ENCODE peak calls at places on chromosomes 6 and 20, in ten cellular contexts. Y, B, K, L, N, H, J, G, W and Q are unnamed samples.

GRCh38 chr20:63895886-63896135 is 885 bp downstream of the DNAJC5 start:
- DNase-seq in N (no peak), B (no peak), G (no peak), H (peak; percentile 23), K (no peak), J (no peak), L (no peak), Y (no peak), W (no peak), Q (peak; percentile 62)

GRCh38 chr6:71412559-71412958 is 123.9 kb downstream of the OGFRL1 start:
- DNase-seq in H (no peak), W (no peak), N (no peak), G (no peak), B (no peak), Y (no peak), K (no peak), J (no peak), L (no peak), Q (no peak)

GRCh38 chr6:80338201-80338836 is 231.8 kb downstream of the BCKDHB start:
- DNase-seq in L (no peak), N (no peak), W (peak; percentile 83), K (peak; percentile 76), B (peak; percentile 61), G (peak; percentile 84), Y (peak; percentile 94), H (peak; percentile 35), J (peak; percentile 50), Q (peak; percentile 28)

GRCh38 chr6:41588083-41588482 is 41.9 kb downstream of the FOXP4 start:
- DNase-seq in K (no peak), Y (no peak), G (no peak), L (no peak), N (no peak), B (no peak), H (no peak), W (no peak), J (no peak), Q (no peak)

GRCh38 chr6:79167931-79168694 is 66.4 kb downstream of the HMGN3 start:
- DNase-seq in B (no peak), H (no peak), W (no peak), L (no peak), Y (no peak), N (no peak), K (no peak), J (no peak), G (no peak), Q (peak; percentile 20)

GRCh38 chr6:116022841-116023380 is 37.8 kb downstream of the FRK start:
- DNase-seq in H (no peak), B (no peak), Y (no peak), N (no peak), K (no peak), G (no peak), J (no peak), L (no peak), W (no peak), Q (no peak)

GRCh38 chr6:140684776-140685550 is 1310.5 kb upstream of the CITED2 start:
- DNase-seq in G (no peak), B (no peak), Y (no peak), J (no peak), N (no peak), K (no peak), L (no peak), W (no peak), H (no peak), Q (no peak)

GRCh38 chr20:18156045-18156444 is 18.4 kb downstream of the KAT14 start:
- DNase-seq in H (no peak), W (no peak), K (no peak), J (no peak), B (no peak), G (no peak), N (no peak), L (no peak), Y (no peak), Q (no peak)

GRCh38 chr6:33372532-33373123 is 19.0 kb upstream of the KIFC1 start:
- DNase-seq in J (no peak), K (no peak), Y (peak; percentile 58), W (no peak), L (no peak), G (no peak), B (no peak), N (no peak), H (no peak), Q (no peak)

GRCh38 chr6:33077908-33078307 is 2.1 kb downstream of the HLA-DPB1 start:
- DNase-seq in H (no peak), Y (no peak), K (no peak), N (no peak), G (no peak), L (no peak), W (no peak), B (no peak), J (no peak), Q (no peak)

GRCh38 chr6:84926756-84927155 is 162.4 kb upstream of the TBX18 start:
- DNase-seq in J (no peak), B (no peak), Y (no peak), H (no peak), G (no peak), L (no peak), W (no peak), N (no peak), K (no peak), Q (no peak)

GRCh38 chr20:31630187-31630790 is 7.4 kb upstream of the COX4I2 start:
- DNase-seq in J (no peak), B (peak; percentile 79), G (no peak), K (no peak), Y (no peak), L (no peak), N (no peak), W (no peak), H (peak; percentile 14), Q (no peak)

GRCh38 chr6:10412165-10412947 is 2.5 kb downstream of the TFAP2A start:
- DNase-seq in Y (peak; percentile 89), K (peak; percentile 46), J (no peak), W (no peak), G (no peak), B (no peak), H (peak; percentile 61), N (peak; percentile 59), L (peak; percentile 84), Q (peak; percentile 75)

GRCh38 chr6:45653117-45653883 is 275.6 kb upstream of the SUPT3H start:
- DNase-seq in L (no peak), B (no peak), J (no peak), K (no peak), H (no peak), G (no peak), Y (no peak), W (no peak), N (no peak), Q (no peak)

GRCh38 chr6:16723833-16724232 is 37.4 kb downstream of the ATXN1 start:
- DNase-seq in B (no peak), G (peak; percentile 21), K (no peak), Y (peak; percentile 65), J (no peak), N (peak; percentile 54), L (no peak), H (no peak), W (no peak), Q (peak; percentile 90)

GRCh38 chr6:39821739-39822532 is 29.8 kb downstream of the DAAM2 start:
- DNase-seq in B (no peak), K (no peak), Y (peak; percentile 59), G (no peak), W (peak; percentile 86), J (peak; percentile 61), N (no peak), H (no peak), L (no peak), Q (no peak)
- H3K4me1 ChIP-seq in B (peaks cover 7% of the 10 kb centered on the region), K (no peaks in the 10 kb centered on the region), Y (peaks cover 5% of the 10 kb centered on the region), G (peaks cover 3% of the 10 kb centered on the region), W (peaks cover 59% of the 10 kb centered on the region), J (peaks cover 20% of the 10 kb centered on the region), N (no peaks in the 10 kb centered on the region), H (peaks cover 16% of the 10 kb centered on the region), L (peaks cover 5% of the 10 kb centered on the region), Q (no peaks in the 10 kb centered on the region)

DNA sequence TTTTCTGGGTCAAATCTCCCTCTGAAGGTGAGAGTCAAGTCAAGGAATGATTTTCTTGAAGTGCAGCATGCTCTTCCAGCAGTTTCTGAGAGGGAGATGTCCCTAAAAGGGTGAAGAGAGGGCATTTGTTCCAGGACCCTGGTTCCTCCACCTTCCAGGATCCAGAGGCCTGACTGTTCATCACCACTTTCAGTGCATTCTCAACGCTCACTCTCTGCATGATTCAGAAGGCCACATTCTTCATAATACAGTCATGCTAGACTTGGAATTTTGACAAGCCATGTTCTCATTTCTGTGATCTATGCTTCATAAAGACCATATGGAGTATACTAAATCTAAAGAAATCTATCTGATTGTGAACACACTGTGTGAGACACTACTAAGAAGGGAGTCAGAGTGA is 85.1 kb downstream of the PDE7B start:
- DNase-seq in W (no peak), L (no peak), N (peak; percentile 66), K (no peak), J (no peak), Y (no peak), G (no peak), H (no peak), B (no peak), Q (peak; percentile 97)
- H3K4me1 ChIP-seq in W (no peaks in the 10 kb centered on the region), L (no peaks in the 10 kb centered on the region), N (peaks cover 28% of the 10 kb centered on the region), K (no peaks in the 10 kb centered on the region), J (no peaks in the 10 kb centered on the region), Y (no peaks in the 10 kb centered on the region), G (no peaks in the 10 kb centered on the region), H (no peaks in the 10 kb centered on the region), B (no peaks in the 10 kb centered on the region), Q (peaks cover 14% of the 10 kb centered on the region)

GRCh38 chr6:42984001-42984923 is at the start of gene PPP2R5D:
- DNase-seq in H (peak; percentile 99), L (peak; percentile 98), G (peak; percentile 99), K (peak; percentile 98), J (peak; percentile 98), Y (peak; percentile 99), N (peak; percentile 96), B (peak; percentile 98), W (peak; percentile 99), Q (peak; percentile 98)
- H3K4me1 ChIP-seq in H (peaks cover 24% of the 10 kb centered on the region), L (peaks cover 7% of the 10 kb centered on the region), G (peaks cover 4% of the 10 kb centered on the region), K (peaks cover 44% of the 10 kb centered on the region), J (peaks cover 22% of the 10 kb centered on the region), Y (peaks cover 9% of the 10 kb centered on the region), N (peaks cover 17% of the 10 kb centered on the region), B (peaks cover 44% of the 10 kb centered on the region), W (peaks cover 45% of the 10 kb centered on the region), Q (peaks cover 5% of the 10 kb centered on the region)

GRCh38 chr20:53262294-53262840 is 290.2 kb downstream of the TSHZ2 start:
- DNase-seq in W (no peak), J (no peak), L (no peak), N (no peak), K (no peak), B (no peak), Y (no peak), G (no peak), H (no peak), Q (peak; percentile 5)

GRCh38 chr20:53260591-53260990 is 288.4 kb downstream of the TSHZ2 start:
- DNase-seq in G (no peak), L (no peak), Y (no peak), W (no peak), B (no peak), N (peak; percentile 12), J (no peak), K (no peak), H (no peak), Q (no peak)

GRCh38 chr20:53255102-53255710 is 283.0 kb downstream of the TSHZ2 start:
- DNase-seq in H (no peak), Y (no peak), L (no peak), G (no peak), K (no peak), B (no peak), N (no peak), W (no peak), J (no peak), Q (no peak)

GRCh38 chr20:53260168-53260567 is 288.0 kb downstream of the TSHZ2 start:
- DNase-seq in G (no peak), B (no peak), W (no peak), H (no peak), J (no peak), K (no peak), Y (no peak), L (no peak), N (no peak), Q (no peak)

GRCh38 chr20:53258741-53259140 is 286.6 kb downstream of the TSHZ2 start:
- DNase-seq in B (no peak), J (no peak), L (no peak), Y (no peak), H (no peak), K (no peak), N (no peak), W (no peak), G (no peak), Q (no peak)
- H3K4me1 ChIP-seq in B (no peaks in the 10 kb centered on the region), J (no peaks in the 10 kb centered on the region), L (no peaks in the 10 kb centered on the region), Y (no peaks in the 10 kb centered on the region), H (no peaks in the 10 kb centered on the region), K (no peaks in the 10 kb centered on the region), N (no peaks in the 10 kb centered on the region), W (peaks cover 4% of the 10 kb centered on the region), G (peaks cover 6% of the 10 kb centered on the region), Q (no peaks in the 10 kb centered on the region)